ENCODE peak calls at places on chromosomes 13 and 19, in eight cellular contexts. F is H1, U is left lung, S is nephron progenitor cell, N is WTC11, B is uterus, I is A549, V is GM23338. P is an unnamed sample.

GRCh38 chr13:50419896-50420295 is 404.7 kb downstream of the KCNRG start:
- DNase-seq in I (no peak), V (no peak), U (no peak), B (peak; percentile 31), S (no peak), N (no peak), F (no peak), P (no peak)

GRCh38 chr13:101399365-101399764 is 16.9 kb downstream of the NALCN start:
- DNase-seq in N (no peak), I (no peak), F (no peak), V (no peak), B (no peak), U (no peak), S (no peak), P (no peak)

GRCh38 chr19:5484398-5485285 is 29.4 kb downstream of the ZNRF4 start:
- DNase-seq in S (peak; percentile 34), I (no peak), F (no peak), B (no peak), U (no peak), V (peak; percentile 27), N (no peak), P (no peak)

GRCh38 chr19:43634877-43635560 is 4.6 kb downstream of the CADM4 start:
- DNase-seq in N (no peak), I (no peak), U (no peak), B (no peak), F (peak; percentile 68), V (peak; percentile 77), S (peak; percentile 52), P (no peak)

GRCh38 chr13:27007166-27007565 is 164.4 kb downstream of the USP12 start:
- DNase-seq in V (peak; percentile 33), F (no peak), S (no peak), U (no peak), I (no peak), N (no peak), B (no peak), P (no peak)

GRCh38 chr13:112940236-112940635 is 28.8 kb upstream of the MCF2L start:
- DNase-seq in U (no peak), I (no peak), V (no peak), S (no peak), B (no peak), N (no peak), F (no peak), P (no peak)

GRCh38 chr19:48424694-48425219 is 21.0 kb upstream of the GRWD1 start:
- DNase-seq in F (no peak), N (no peak), U (peak; percentile 68), I (peak; percentile 92), B (no peak), S (no peak), V (peak; percentile 45), P (no peak)

GRCh38 chr19:12723643-12724426 is at the start of gene TNPO2:
- DNase-seq in N (peak; percentile 89), U (peak; percentile 65), S (peak; percentile 79), V (peak; percentile 94), I (peak; percentile 60), B (peak; percentile 55), F (peak; percentile 89), P (peak; percentile 88)

GRCh38 chr19:29092712-29093552 is 120.0 kb downstream of the UQCRFS1 start:
- DNase-seq in F (no peak), I (no peak), S (no peak), V (no peak), U (no peak), B (no peak), N (peak; percentile 33), P (peak; percentile 74)

GRCh38 chr13:92827503-92827902 is 399.1 kb upstream of the GPC6 start:
- DNase-seq in N (no peak), F (no peak), I (no peak), U (no peak), B (no peak), S (no peak), V (no peak), P (no peak)

GRCh38 chr19:44723952-44724319 is 24.6 kb upstream of the BCL3 start:
- DNase-seq in I (peak; percentile 96), B (peak; percentile 86), F (peak; percentile 93), N (peak; percentile 89), V (peak; percentile 88), U (peak; percentile 86), S (peak; percentile 82), P (peak; percentile 78)

GRCh38 chr19:33459220-33459619 is 62.4 kb downstream of the PEPD start:
- DNase-seq in V (no peak), I (no peak), B (no peak), U (no peak), F (no peak), S (no peak), N (no peak), P (no peak)

GRCh38 chr19:40803857-40804782 is 5.1 kb downstream of the EGLN2 start:
- DNase-seq in S (no peak), N (no peak), F (no peak), V (peak; percentile 56), U (peak; percentile 79), I (no peak), B (no peak), P (no peak)

DNA sequence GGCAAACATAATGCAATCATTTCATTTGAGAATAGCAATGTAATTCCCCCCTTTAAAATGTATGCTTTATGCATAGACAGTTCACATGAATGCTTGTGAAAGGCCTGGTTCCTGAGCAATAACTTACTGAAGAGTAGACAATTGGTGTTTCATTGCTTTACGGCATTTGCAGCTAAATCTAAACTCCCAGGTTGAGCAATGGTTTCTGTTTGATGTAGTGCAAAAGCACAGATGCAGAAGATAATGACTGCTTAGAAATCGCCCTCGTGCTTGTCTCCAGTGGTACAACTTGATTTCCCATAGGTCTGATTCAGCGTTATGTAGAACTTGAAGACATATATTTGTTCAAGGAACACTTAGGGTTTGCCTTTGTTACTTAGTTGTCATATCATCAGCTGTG is 1018.3 kb downstream of the DIAPH3 start:
- DNase-seq in S (no peak), N (no peak), F (no peak), V (no peak), I (no peak), U (no peak), B (no peak), P (no peak)
- TF ChIP-seq CTCF in S (no peak), N (no peak), F (no peak), V (no peak), I (no peak), U (no peak), B (no peak), P (no peak)

GRCh38 chr19:3234800-3235199 is 10.3 kb downstream of the CELF5 start:
- DNase-seq in N (peak; percentile 80), B (no peak), U (no peak), S (peak; percentile 36), V (peak; percentile 68), F (peak; percentile 93), I (no peak), P (no peak)
- TF ChIP-seq CTCF in N (peak; percentile 49), B (no peak), U (no peak), S (peak; percentile 22), V (peak; percentile 70), F (peak; percentile 90), I (no peak), P (no peak)

DNA sequence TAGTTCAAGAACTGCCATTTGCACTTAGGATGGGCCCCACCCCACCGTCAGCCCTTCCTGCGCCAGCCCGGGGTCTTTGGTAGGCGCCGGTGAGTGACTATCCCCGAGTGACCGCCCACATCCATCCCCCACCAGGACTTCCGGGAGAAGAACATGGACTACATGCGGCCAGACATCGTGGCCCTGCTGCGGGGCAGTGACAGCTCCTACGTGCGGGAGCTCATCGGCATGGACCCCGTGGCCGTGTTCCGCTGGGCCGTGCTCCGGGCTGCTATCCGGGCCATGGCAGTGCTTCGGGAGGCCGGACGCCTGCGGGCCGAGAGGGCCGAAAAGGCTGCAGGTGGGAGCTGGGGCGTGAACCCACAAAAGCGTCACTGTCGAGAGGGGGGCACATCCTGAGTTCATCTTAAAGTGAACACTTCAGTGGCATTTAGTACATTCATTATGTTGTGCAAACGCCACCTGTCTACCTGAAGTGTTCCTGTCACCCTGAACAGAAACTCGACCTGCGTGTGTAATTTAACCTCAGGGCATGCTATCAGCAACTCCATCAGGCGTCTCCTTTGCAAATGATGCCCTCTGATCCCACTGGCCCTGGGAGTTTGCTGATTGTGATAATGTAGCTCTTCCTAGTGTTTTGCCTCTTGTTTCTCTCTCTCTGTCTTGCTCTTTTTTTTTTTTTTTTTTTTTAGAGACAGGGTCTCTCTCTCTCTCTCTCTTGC is 42.4 kb upstream of the USE1 start:
- DNase-seq in F (no peak), S (no peak), I (no peak), U (no peak), V (no peak), N (no peak), B (no peak), P (no peak)
- TF ChIP-seq CTCF in F (no peak), S (no peak), I (no peak), U (no peak), V (no peak), N (no peak), B (no peak), P (no peak)

DNA sequence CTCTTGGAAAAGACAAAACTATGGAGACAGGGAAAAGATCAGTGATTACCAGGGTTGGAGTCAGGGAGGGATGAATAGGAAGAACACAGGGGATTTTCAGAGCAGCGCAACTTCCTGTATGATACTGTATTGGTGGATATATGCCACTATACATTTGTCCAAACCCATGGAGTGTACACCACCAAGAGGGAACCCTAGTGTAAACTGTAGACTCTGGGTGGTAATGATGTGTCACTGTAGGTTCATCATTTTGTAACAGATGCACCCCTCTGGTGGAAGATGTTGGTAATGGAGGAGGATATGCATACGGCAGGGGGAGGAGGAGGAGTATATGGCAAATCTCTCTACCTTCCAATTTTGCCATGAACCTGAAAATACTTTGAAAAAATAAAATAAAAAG is 68.1 kb downstream of the UFM1 start:
- DNase-seq in S (no peak), V (peak; percentile 60), I (no peak), B (no peak), N (no peak), F (peak; percentile 47), U (no peak), P (no peak)
- TF ChIP-seq CTCF in S (peak; percentile 40), V (peak; percentile 57), I (no peak), B (peak; percentile 27), N (peak; percentile 24), F (no peak), U (no peak), P (no peak)

DNA sequence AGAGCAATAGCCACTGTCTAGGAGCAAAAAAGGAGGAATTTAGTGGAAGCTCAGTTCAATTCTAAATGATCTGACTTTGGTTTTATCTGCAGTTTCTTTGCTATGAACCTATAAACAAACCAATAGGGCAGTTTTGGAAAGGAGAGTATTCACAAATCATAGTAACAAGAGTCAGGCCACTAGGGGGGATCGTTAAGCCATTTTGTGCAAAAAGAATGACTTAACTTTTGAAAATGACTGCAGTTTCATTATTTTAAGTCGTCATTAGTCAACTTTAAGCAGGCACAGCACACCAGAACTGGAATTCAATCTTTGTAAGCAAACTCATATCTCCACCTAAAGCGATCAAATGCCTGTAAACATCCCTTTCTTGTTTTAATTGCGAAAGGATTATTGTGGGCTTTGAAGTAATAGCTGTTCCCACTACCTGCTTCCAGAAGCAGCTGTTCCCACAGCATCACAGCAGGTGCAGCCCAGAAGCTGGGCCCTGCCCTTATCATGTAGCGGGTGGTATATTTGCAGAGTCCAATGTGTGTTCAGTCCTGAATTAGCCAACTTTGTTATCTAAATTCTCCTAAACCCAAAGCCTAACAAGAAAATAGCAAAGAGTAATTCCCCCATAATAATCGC is 51.5 kb downstream of the SOX21 start:
- DNase-seq in U (no peak), N (no peak), F (no peak), I (peak; percentile 11), S (no peak), V (peak; percentile 75), B (no peak), P (no peak)
- TF ChIP-seq CTCF in U (no peak), N (peak; percentile 22), F (no peak), I (peak; percentile 39), S (peak; percentile 16), V (peak; percentile 70), B (no peak), P (no peak)

GRCh38 chr19:2291185-2291751 is 9.3 kb upstream of the PEAK3 start:
- DNase-seq in F (peak; percentile 85), I (no peak), S (peak; percentile 86), B (no peak), V (peak; percentile 84), U (no peak), N (peak; percentile 77), P (no peak)
- TF ChIP-seq CTCF in F (peak; percentile 42), I (no peak), S (no peak), B (no peak), V (no peak), U (no peak), N (no peak), P (no peak)

P was measured in lower leg skin.